ENCODE peak calls at places on chromosome 4, in nine cellular contexts. T is esophagus squamous epithelium; G is progenitor cell of endocrine pancreas; Z is CD8-positive, alpha-beta memory T cell; N is spleen; L is NCI-H1092; O is HFFc6; J is putamen; P is sigmoid colon. S is an unnamed sample.
A peak's percentile ranks its signal among the peaks of the same experiment; 100 is the strongest.

GRCh38 chr4:137375111-137375850 is 157.0 kb downstream of the PCDH18 start:
- DNase-seq in T (no peak), G (no peak), Z (no peak), N (no peak), L (no peak), O (no peak), J (no peak), P (no peak), S (no peak)

GRCh38 chr4:73944061-73944875 is 37.6 kb downstream of the PF4 start:
- DNase-seq in T (no peak), G (no peak), Z (no peak), N (peak; percentile 73), L (no peak), O (no peak), J (no peak), P (no peak), S (no peak)

GRCh38 chr4:14887842-14888433 is 114.3 kb upstream of the CPEB2 start:
- DNase-seq in T (no peak), G (no peak), Z (no peak), N (no peak), L (no peak), O (no peak), J (no peak), P (no peak), S (no peak)

GRCh38 chr4:18582841-18583240 is 561.3 kb upstream of the LCORL start:
- DNase-seq in T (no peak), G (no peak), Z (no peak), N (no peak), L (no peak), O (no peak), J (peak; percentile 74), P (no peak), S (no peak)

GRCh38 chr4:76527666-76528065 is 92.6 kb downstream of the SHROOM3 start:
- DNase-seq in T (no peak), G (no peak), Z (no peak), N (no peak), L (no peak), O (no peak), J (no peak), P (no peak), S (no peak)

GRCh38 chr4:86117781-86118302 is 242.0 kb downstream of the MAPK10 start:
- DNase-seq in T (no peak), G (no peak), Z (no peak), N (no peak), L (no peak), O (peak; percentile 68), J (peak; percentile 49), P (no peak), S (no peak)

GRCh38 chr4:153535735-153536494 is 69.8 kb downstream of the TMEM131L start:
- DNase-seq in T (no peak), G (no peak), Z (no peak), N (no peak), L (no peak), O (peak; percentile 51), J (peak; percentile 27), P (no peak), S (no peak)

GRCh38 chr4:2292679-2293108 is 30.8 kb upstream of the MXD4 start:
- DNase-seq in T (no peak), G (no peak), Z (no peak), N (no peak), L (no peak), O (peak; percentile 48), J (no peak), P (no peak), S (no peak)

GRCh38 chr4:65096630-65097029 is 573.7 kb downstream of the EPHA5 start:
- DNase-seq in T (no peak), G (no peak), Z (no peak), N (no peak), L (no peak), O (no peak), J (no peak), P (no peak), S (no peak)

GRCh38 chr4:15852524-15852923 is 74.4 kb downstream of the CD38 start:
- DNase-seq in T (no peak), G (no peak), Z (no peak), N (no peak), L (no peak), O (no peak), J (no peak), P (no peak), S (no peak)

GRCh38 chr4:98555798-98556445 is 102.5 kb downstream of the TSPAN5 start:
- DNase-seq in T (no peak), G (no peak), Z (no peak), N (no peak), L (no peak), O (no peak), J (no peak), P (no peak), S (no peak)

GRCh38 chr4:14916554-14917304 is 85.6 kb upstream of the CPEB2 start:
- DNase-seq in T (no peak), G (no peak), Z (no peak), N (no peak), L (no peak), O (peak; percentile 73), J (no peak), P (no peak), S (no peak)

GRCh38 chr4:7397206-7398103 is 37.3 kb downstream of the PSAPL1 start:
- DNase-seq in T (no peak), G (no peak), Z (no peak), N (peak; percentile 47), L (no peak), O (no peak), J (no peak), P (no peak), S (no peak)

GRCh38 chr4:155891058-155891457 is 12.4 kb upstream of the TDO2 start:
- DNase-seq in T (no peak), G (no peak), Z (no peak), N (no peak), L (no peak), O (no peak), J (no peak), P (no peak), S (no peak)

GRCh38 chr4:141248029-141248428 is 27.3 kb downstream of the ZNF330 start:
- DNase-seq in T (no peak), G (no peak), Z (no peak), N (no peak), L (no peak), O (peak; percentile 47), J (no peak), P (no peak), S (no peak)

GRCh38 chr4:749771-750666 is 44.4 kb downstream of the PCGF3 start:
- DNase-seq in T (no peak), G (no peak), Z (no peak), N (no peak), L (no peak), O (no peak), J (no peak), P (no peak), S (no peak)

GRCh38 chr4:156538210-156538609 is 433.4 kb downstream of the PDGFC start:
- DNase-seq in T (no peak), G (no peak), Z (no peak), N (no peak), L (no peak), O (no peak), J (no peak), P (no peak), S (no peak)

GRCh38 chr4:74671074-74671698 is 123.1 kb downstream of the BTC start:
- DNase-seq in T (peak; percentile 2), G (peak; percentile 27), Z (peak; percentile 33), N (no peak), L (no peak), O (peak; percentile 68), J (peak; percentile 3), P (no peak), S (peak; percentile 10)

GRCh38 chr4:3046623-3047022 is 27.7 kb downstream of the HTT-AS start:
- DNase-seq in T (no peak), G (no peak), Z (no peak), N (peak; percentile 58), L (no peak), O (no peak), J (no peak), P (no peak), S (no peak)

GRCh38 chr4:2800691-2801596 is 8.1 kb downstream of the SH3BP2 start:
- DNase-seq in T (no peak), G (no peak), Z (no peak), N (peak; percentile 95), L (no peak), O (peak; percentile 19), J (peak; percentile 82), P (peak; percentile 91), S (no peak)

GRCh38 chr4:8307126-8307525 is 37.6 kb downstream of the HTRA3 start:
- DNase-seq in T (no peak), G (no peak), Z (no peak), N (peak; percentile 12), L (no peak), O (no peak), J (no peak), P (peak; percentile 68), S (no peak)

GRCh38 chr4:733631-733980 is 28.0 kb downstream of the PCGF3 start:
- DNase-seq in T (no peak), G (no peak), Z (no peak), N (no peak), L (no peak), O (no peak), J (no peak), P (no peak), S (no peak)

GRCh38 chr4:182219400-182219799 is 23.8 kb upstream of the TENM3 start:
- DNase-seq in T (no peak), G (no peak), Z (no peak), N (no peak), L (no peak), O (peak; percentile 30), J (no peak), P (no peak), S (no peak)